ENCODE peak calls at places on chromosomes 1 and 21, in nine cellular contexts. One of them, this sample, is unnamed.

GRCh38 chr1:172637522-172637921 is 21.4 kb upstream of the FASLG start:
- DNase-seq in H9: no peak
- DNase-seq in brain microvascular endothelial cell: peak; percentile 97
- DNase-seq in fibroblast of lung: peak; percentile 58
- DNase-seq in lower lobe of right lung: no peak
- DNase-seq in tibial nerve: no peak
- DNase-seq in B cell: no peak
- DNase-seq in astrocyte of the spinal cord: peak; percentile 90
- DNase-seq in body of pancreas: no peak
- DNase-seq in this sample: peak; percentile 84

GRCh38 chr21:15837603-15838002 is 107.8 kb downstream of the USP25 start:
- DNase-seq in B cell: no peak
- DNase-seq in H9: no peak
- DNase-seq in astrocyte of the spinal cord: peak; percentile 30
- DNase-seq in lower lobe of right lung: no peak
- DNase-seq in tibial nerve: no peak
- DNase-seq in body of pancreas: no peak
- DNase-seq in brain microvascular endothelial cell: no peak
- DNase-seq in fibroblast of lung: peak; percentile 60
- DNase-seq in this sample: peak; percentile 23

GRCh38 chr1:176567190-176567794 is 104.3 kb downstream of the PAPPA2 start:
- DNase-seq in tibial nerve: no peak
- DNase-seq in B cell: no peak
- DNase-seq in lower lobe of right lung: no peak
- DNase-seq in astrocyte of the spinal cord: peak; percentile 59
- DNase-seq in H9: no peak
- DNase-seq in body of pancreas: no peak
- DNase-seq in fibroblast of lung: peak; percentile 52
- DNase-seq in brain microvascular endothelial cell: no peak
- DNase-seq in this sample: peak; percentile 6

GRCh38 chr21:31410763-31411278 is 66.8 kb upstream of the TIAM1 start:
- DNase-seq in brain microvascular endothelial cell: no peak
- DNase-seq in H9: no peak
- DNase-seq in tibial nerve: no peak
- DNase-seq in astrocyte of the spinal cord: no peak
- DNase-seq in body of pancreas: no peak
- DNase-seq in lower lobe of right lung: no peak
- DNase-seq in fibroblast of lung: no peak
- DNase-seq in B cell: no peak
- DNase-seq in this sample: no peak

GRCh38 chr1:71294178-71294577 is 213.3 kb upstream of the ZRANB2 start:
- DNase-seq in brain microvascular endothelial cell: no peak
- DNase-seq in H9: no peak
- DNase-seq in fibroblast of lung: peak; percentile 35
- DNase-seq in lower lobe of right lung: no peak
- DNase-seq in body of pancreas: no peak
- DNase-seq in B cell: no peak
- DNase-seq in tibial nerve: no peak
- DNase-seq in astrocyte of the spinal cord: peak; percentile 9
- DNase-seq in this sample: peak; percentile 31

GRCh38 chr1:195745170-195746009 is 862.9 kb downstream of the KCNT2 start:
- DNase-seq in brain microvascular endothelial cell: no peak
- DNase-seq in astrocyte of the spinal cord: no peak
- DNase-seq in tibial nerve: no peak
- DNase-seq in lower lobe of right lung: no peak
- DNase-seq in B cell: no peak
- DNase-seq in H9: no peak
- DNase-seq in body of pancreas: no peak
- DNase-seq in fibroblast of lung: peak; percentile 21
- DNase-seq in this sample: peak; percentile 46

GRCh38 chr1:3450983-3451382 is 3.5 kb upstream of the ARHGEF16 start:
- DNase-seq in astrocyte of the spinal cord: no peak
- DNase-seq in body of pancreas: no peak
- DNase-seq in lower lobe of right lung: no peak
- DNase-seq in brain microvascular endothelial cell: no peak
- DNase-seq in fibroblast of lung: no peak
- DNase-seq in H9: no peak
- DNase-seq in B cell: no peak
- DNase-seq in tibial nerve: no peak
- DNase-seq in this sample: no peak

GRCh38 chr1:29462096-29462495 is 225.8 kb downstream of the PTPRU start:
- DNase-seq in astrocyte of the spinal cord: no peak
- DNase-seq in H9: no peak
- DNase-seq in B cell: no peak
- DNase-seq in body of pancreas: no peak
- DNase-seq in fibroblast of lung: no peak
- DNase-seq in tibial nerve: no peak
- DNase-seq in lower lobe of right lung: no peak
- DNase-seq in brain microvascular endothelial cell: no peak
- DNase-seq in this sample: no peak

GRCh38 chr1:53542551-53542950 is 83.4 kb downstream of the DMRTB1 start:
- DNase-seq in brain microvascular endothelial cell: no peak
- DNase-seq in lower lobe of right lung: peak; percentile 13
- DNase-seq in H9: no peak
- DNase-seq in body of pancreas: no peak
- DNase-seq in B cell: no peak
- DNase-seq in fibroblast of lung: no peak
- DNase-seq in astrocyte of the spinal cord: no peak
- DNase-seq in tibial nerve: no peak
- DNase-seq in this sample: no peak

GRCh38 chr1:68819190-68819829 is 322.4 kb upstream of the DEPDC1 start:
- DNase-seq in tibial nerve: no peak
- DNase-seq in body of pancreas: no peak
- DNase-seq in lower lobe of right lung: no peak
- DNase-seq in H9: peak; percentile 42
- DNase-seq in B cell: no peak
- DNase-seq in brain microvascular endothelial cell: peak; percentile 3
- DNase-seq in fibroblast of lung: peak; percentile 37
- DNase-seq in astrocyte of the spinal cord: peak; percentile 18
- DNase-seq in this sample: no peak

GRCh38 chr1:1179983-1180861 is 6.5 kb downstream of the TTLL10 start:
- DNase-seq in lower lobe of right lung: peak; percentile 43
- DNase-seq in B cell: no peak
- DNase-seq in brain microvascular endothelial cell: no peak
- DNase-seq in astrocyte of the spinal cord: no peak
- DNase-seq in fibroblast of lung: no peak
- DNase-seq in H9: peak; percentile 36
- DNase-seq in body of pancreas: peak; percentile 11
- DNase-seq in tibial nerve: no peak
- DNase-seq in this sample: no peak

GRCh38 chr21:46156378-46156645 is 933 bp upstream of the FTCD start:
- DNase-seq in lower lobe of right lung: no peak
- DNase-seq in tibial nerve: no peak
- DNase-seq in astrocyte of the spinal cord: no peak
- DNase-seq in H9: no peak
- DNase-seq in fibroblast of lung: no peak
- DNase-seq in B cell: no peak
- DNase-seq in brain microvascular endothelial cell: no peak
- DNase-seq in body of pancreas: no peak
- DNase-seq in this sample: no peak

GRCh38 chr1:234331511-234331910 is 41.7 kb upstream of the COA6 start:
- DNase-seq in body of pancreas: no peak
- DNase-seq in lower lobe of right lung: peak; percentile 59
- DNase-seq in brain microvascular endothelial cell: no peak
- DNase-seq in tibial nerve: no peak
- DNase-seq in H9: no peak
- DNase-seq in astrocyte of the spinal cord: no peak
- DNase-seq in fibroblast of lung: peak; percentile 30
- DNase-seq in B cell: no peak
- DNase-seq in this sample: no peak

GRCh38 chr1:223492044-223492443 is 98.8 kb downstream of the CCDC185 start:
- DNase-seq in lower lobe of right lung: peak; percentile 69
- DNase-seq in brain microvascular endothelial cell: no peak
- DNase-seq in tibial nerve: no peak
- DNase-seq in B cell: no peak
- DNase-seq in H9: no peak
- DNase-seq in astrocyte of the spinal cord: no peak
- DNase-seq in fibroblast of lung: no peak
- DNase-seq in body of pancreas: no peak
- DNase-seq in this sample: no peak

GRCh38 chr1:50971748-50972305 is 1.8 kb downstream of the CDKN2C start:
- DNase-seq in brain microvascular endothelial cell: no peak
- DNase-seq in lower lobe of right lung: no peak
- DNase-seq in fibroblast of lung: peak; percentile 31
- DNase-seq in astrocyte of the spinal cord: no peak
- DNase-seq in body of pancreas: no peak
- DNase-seq in H9: no peak
- DNase-seq in B cell: no peak
- DNase-seq in tibial nerve: no peak
- DNase-seq in this sample: no peak

DNA sequence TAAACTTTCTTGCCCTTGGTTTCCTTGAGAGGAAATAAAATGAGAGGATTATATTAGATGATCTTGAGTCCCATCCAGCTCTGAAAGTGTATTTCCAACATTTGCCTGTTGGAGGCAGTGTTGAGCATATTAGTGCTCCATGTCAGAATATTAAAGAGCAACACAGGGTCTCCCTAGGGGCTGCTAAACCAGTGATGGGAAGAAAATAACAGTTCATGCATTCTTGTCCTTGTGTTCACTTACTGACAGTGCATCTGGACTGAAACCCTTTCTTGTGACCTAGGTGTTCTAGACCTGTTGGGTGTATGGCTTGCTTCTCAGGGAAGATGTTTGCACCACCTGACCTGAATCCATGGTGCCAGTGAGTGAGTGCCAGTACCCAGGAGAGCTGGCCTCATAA is 124.7 kb upstream of the KIAA0040 start:
- DNase-seq in B cell: no peak
- DNase-seq in tibial nerve: peak; percentile 40
- DNase-seq in lower lobe of right lung: no peak
- DNase-seq in body of pancreas: no peak
- DNase-seq in astrocyte of the spinal cord: no peak
- DNase-seq in fibroblast of lung: peak; percentile 3
- DNase-seq in brain microvascular endothelial cell: no peak
- DNase-seq in H9: peak; percentile 38
- DNase-seq in this sample: no peak
- TF ChIP-seq CTCF in B cell: peak; percentile 64
- TF ChIP-seq CTCF in tibial nerve: peak; percentile 37
- TF ChIP-seq CTCF in lower lobe of right lung: peak; percentile 41
- TF ChIP-seq CTCF in body of pancreas: peak; percentile 25
- TF ChIP-seq CTCF in astrocyte of the spinal cord: peak; percentile 22
- TF ChIP-seq CTCF in fibroblast of lung: peak; percentile 20
- TF ChIP-seq CTCF in brain microvascular endothelial cell: peak; percentile 10
- TF ChIP-seq CTCF in H9: peak; percentile 70
- TF ChIP-seq CTCF in this sample: peak; percentile 60

GRCh38 chr1:37691497-37692077 is 729 bp upstream of the CDCA8 start:
- DNase-seq in brain microvascular endothelial cell: peak; percentile 31
- DNase-seq in H9: peak; percentile 41
- DNase-seq in tibial nerve: no peak
- DNase-seq in astrocyte of the spinal cord: peak; percentile 22
- DNase-seq in lower lobe of right lung: peak; percentile 79
- DNase-seq in body of pancreas: peak; percentile 67
- DNase-seq in fibroblast of lung: peak; percentile 31
- DNase-seq in B cell: no peak
- DNase-seq in this sample: peak; percentile 49
- TF ChIP-seq CTCF in brain microvascular endothelial cell: no peak
- TF ChIP-seq CTCF in H9: no peak
- TF ChIP-seq CTCF in tibial nerve: no peak
- TF ChIP-seq CTCF in astrocyte of the spinal cord: no peak
- TF ChIP-seq CTCF in lower lobe of right lung: no peak
- TF ChIP-seq CTCF in body of pancreas: peak; percentile 16
- TF ChIP-seq CTCF in fibroblast of lung: no peak
- TF ChIP-seq CTCF in B cell: no peak
- TF ChIP-seq CTCF in this sample: no peak

GRCh38 chr1:114091711-114092110 is 62.0 kb downstream of the SYT6 start:
- DNase-seq in astrocyte of the spinal cord: no peak
- DNase-seq in B cell: no peak
- DNase-seq in tibial nerve: no peak
- DNase-seq in brain microvascular endothelial cell: no peak
- DNase-seq in fibroblast of lung: no peak
- DNase-seq in body of pancreas: no peak
- DNase-seq in lower lobe of right lung: no peak
- DNase-seq in H9: no peak
- DNase-seq in this sample: no peak

GRCh38 chr1:114092118-114092517 is 61.6 kb downstream of the SYT6 start:
- DNase-seq in fibroblast of lung: no peak
- DNase-seq in B cell: no peak
- DNase-seq in lower lobe of right lung: no peak
- DNase-seq in brain microvascular endothelial cell: no peak
- DNase-seq in astrocyte of the spinal cord: no peak
- DNase-seq in body of pancreas: no peak
- DNase-seq in tibial nerve: no peak
- DNase-seq in H9: no peak
- DNase-seq in this sample: no peak

GRCh38 chr1:114094675-114095074 is 59.0 kb downstream of the SYT6 start:
- DNase-seq in H9: no peak
- DNase-seq in fibroblast of lung: no peak
- DNase-seq in B cell: no peak
- DNase-seq in astrocyte of the spinal cord: no peak
- DNase-seq in brain microvascular endothelial cell: no peak
- DNase-seq in lower lobe of right lung: no peak
- DNase-seq in tibial nerve: no peak
- DNase-seq in body of pancreas: no peak
- DNase-seq in this sample: no peak

GRCh38 chr1:114094303-114094663 is 59.4 kb downstream of the SYT6 start:
- DNase-seq in tibial nerve: peak; percentile 49
- DNase-seq in B cell: no peak
- DNase-seq in astrocyte of the spinal cord: peak; percentile 32
- DNase-seq in brain microvascular endothelial cell: peak; percentile 10
- DNase-seq in fibroblast of lung: peak; percentile 9
- DNase-seq in body of pancreas: no peak
- DNase-seq in H9: no peak
- DNase-seq in lower lobe of right lung: no peak
- DNase-seq in this sample: peak; percentile 43

GRCh38 chr1:114093624-114094302 is 59.9 kb downstream of the SYT6 start:
- DNase-seq in astrocyte of the spinal cord: peak; percentile 39
- DNase-seq in tibial nerve: no peak
- DNase-seq in B cell: no peak
- DNase-seq in fibroblast of lung: peak; percentile 9
- DNase-seq in lower lobe of right lung: no peak
- DNase-seq in body of pancreas: no peak
- DNase-seq in H9: no peak
- DNase-seq in brain microvascular endothelial cell: peak; percentile 22
- DNase-seq in this sample: peak; percentile 73
- TF ChIP-seq CTCF in astrocyte of the spinal cord: peak; percentile 24
- TF ChIP-seq CTCF in tibial nerve: no peak
- TF ChIP-seq CTCF in B cell: no peak
- TF ChIP-seq CTCF in fibroblast of lung: no peak
- TF ChIP-seq CTCF in lower lobe of right lung: no peak
- TF ChIP-seq CTCF in body of pancreas: no peak
- TF ChIP-seq CTCF in H9: peak; percentile 42
- TF ChIP-seq CTCF in brain microvascular endothelial cell: peak; percentile 43
- TF ChIP-seq CTCF in this sample: peak; percentile 66

DNA sequence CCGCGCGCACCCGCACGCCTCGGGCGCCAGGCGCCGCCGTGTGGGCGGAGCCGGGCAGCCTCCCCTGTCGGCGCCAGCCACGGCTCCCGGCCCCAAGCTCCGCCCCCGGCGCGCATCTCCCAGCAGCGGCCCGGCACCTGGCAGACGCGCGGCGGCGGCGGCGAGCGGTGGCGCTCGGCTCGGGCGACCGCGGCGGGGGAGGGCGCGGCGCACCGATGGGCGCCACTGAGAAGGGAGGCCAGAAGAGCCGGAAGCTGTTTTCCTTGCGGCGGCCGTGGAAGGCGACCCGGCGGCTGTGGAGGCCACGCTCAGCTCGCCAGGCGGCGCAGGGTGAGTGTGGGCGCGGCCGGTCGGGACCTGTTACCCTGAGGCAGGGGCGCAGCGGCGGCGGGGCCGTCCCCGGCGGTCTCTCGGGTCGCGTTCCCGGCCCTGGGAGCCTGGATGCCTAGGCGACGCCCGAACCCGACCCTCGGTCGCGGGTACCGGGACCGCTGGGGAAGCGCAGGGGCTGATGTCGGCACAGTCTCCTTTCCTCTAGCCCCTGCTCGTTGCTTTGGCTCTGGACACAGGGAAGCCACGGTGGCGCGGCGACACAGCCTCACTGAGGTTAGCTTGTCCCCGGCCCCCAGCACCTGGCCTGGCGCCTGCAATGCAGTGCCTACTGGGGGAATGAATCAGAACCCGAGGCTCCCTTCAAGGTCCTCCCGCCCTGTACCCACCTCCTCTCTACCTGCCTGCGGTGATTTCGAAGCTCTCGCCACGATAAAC is 54.8 kb upstream of the DNAJC6 start:
- DNase-seq in body of pancreas: peak; percentile 84
- DNase-seq in B cell: peak; percentile 72
- DNase-seq in lower lobe of right lung: peak; percentile 87
- DNase-seq in tibial nerve: peak; percentile 40
- DNase-seq in astrocyte of the spinal cord: peak; percentile 37
- DNase-seq in H9: peak; percentile 81
- DNase-seq in fibroblast of lung: peak; percentile 23
- DNase-seq in brain microvascular endothelial cell: peak; percentile 36
- DNase-seq in this sample: peak; percentile 54
- TF ChIP-seq CTCF in body of pancreas: peak; percentile 17
- TF ChIP-seq CTCF in B cell: peak; percentile 19
- TF ChIP-seq CTCF in lower lobe of right lung: peak; percentile 21
- TF ChIP-seq CTCF in tibial nerve: no peak
- TF ChIP-seq CTCF in astrocyte of the spinal cord: peak; percentile 18
- TF ChIP-seq CTCF in H9: peak; percentile 12
- TF ChIP-seq CTCF in fibroblast of lung: peak; percentile 10
- TF ChIP-seq CTCF in brain microvascular endothelial cell: no peak
- TF ChIP-seq CTCF in this sample: peak; percentile 41

This sample was measured in HFFc6.